ENCODE peak calls at places on chromosome 7, in four cellular contexts. One of them, this sample, is unnamed.

GRCh38 chr7:78437118-78437517 is 638.5 kb downstream of the PHTF2 start:
- DNase-seq in HepG2: peak
- DNase-seq in H1: no peak
- DNase-seq in K562: no peak
- DNase-seq in this sample: no peak

GRCh38 chr7:155995183-155995612 is 182.9 kb upstream of the SHH start:
- DNase-seq in K562: no peak
- DNase-seq in H1: no peak
- DNase-seq in HepG2: no peak
- DNase-seq in this sample: no peak

GRCh38 chr7:30984359-30985107 is 20.8 kb downstream of the GHRHR start:
- DNase-seq in H1: peak
- DNase-seq in HepG2: no peak
- DNase-seq in K562: no peak
- DNase-seq in this sample: no peak

GRCh38 chr7:130387306-130387627 is 7.0 kb downstream of the CPA1 start:
- DNase-seq in K562: no peak
- DNase-seq in HepG2: no peak
- DNase-seq in H1: no peak
- DNase-seq in this sample: no peak

GRCh38 chr7:30144659-30145321 is 10.0 kb downstream of the MTURN start:
- DNase-seq in H1: no peak
- DNase-seq in K562: no peak
- DNase-seq in HepG2: no peak
- DNase-seq in this sample: no peak

GRCh38 chr7:92035576-92035975 is 94.9 kb downstream of the AKAP9 start:
- DNase-seq in K562: no peak
- DNase-seq in HepG2: no peak
- DNase-seq in H1: no peak
- DNase-seq in this sample: no peak

GRCh38 chr7:42315096-42315495 is 78.1 kb upstream of the GLI3 start:
- DNase-seq in HepG2: no peak
- DNase-seq in H1: no peak
- DNase-seq in K562: no peak
- DNase-seq in this sample: no peak

GRCh38 chr7:94348142-94348541 is 46.6 kb upstream of the COL1A2 start:
- DNase-seq in HepG2: no peak
- DNase-seq in K562: no peak
- DNase-seq in H1: no peak
- DNase-seq in this sample: no peak

GRCh38 chr7:94239661-94240234 is 154.9 kb upstream of the COL1A2 start:
- DNase-seq in K562: no peak
- DNase-seq in HepG2: no peak
- DNase-seq in H1: no peak
- DNase-seq in this sample: no peak

GRCh38 chr7:151012031-151012692 is 12.1 kb downstream of the ATG9B start:
- DNase-seq in K562: no peak
- DNase-seq in H1: no peak
- DNase-seq in HepG2: peak
- DNase-seq in this sample: no peak

GRCh38 chr7:8290645-8291308 is 28.8 kb upstream of the ICA1 start:
- DNase-seq in HepG2: no peak
- DNase-seq in H1: no peak
- DNase-seq in K562: no peak
- DNase-seq in this sample: no peak

GRCh38 chr7:151796871-151797270 is 80.0 kb downstream of the PRKAG2 start:
- DNase-seq in HepG2: no peak
- DNase-seq in K562: no peak
- DNase-seq in H1: no peak
- DNase-seq in this sample: no peak

GRCh38 chr7:124459101-124460052 is 306.2 kb downstream of the GPR37 start:
- DNase-seq in K562: no peak
- DNase-seq in H1: no peak
- DNase-seq in HepG2: peak
- DNase-seq in this sample: peak

GRCh38 chr7:132117181-132117580 is 459.1 kb downstream of the PLXNA4 start:
- DNase-seq in HepG2: no peak
- DNase-seq in K562: no peak
- DNase-seq in H1: no peak
- DNase-seq in this sample: peak

GRCh38 chr7:43462836-43463235 is 120.1 kb upstream of the STK17A start:
- DNase-seq in HepG2: no peak
- DNase-seq in H1: no peak
- DNase-seq in K562: no peak
- DNase-seq in this sample: no peak

GRCh38 chr7:130350945-130351663 is 6.5 kb downstream of the CPA5 start:
- DNase-seq in HepG2: peak
- DNase-seq in K562: no peak
- DNase-seq in H1: no peak
- DNase-seq in this sample: no peak

GRCh38 chr7:157581740-157582139 is 244.9 kb downstream of the DNAJB6 start:
- DNase-seq in K562: no peak
- DNase-seq in H1: no peak
- DNase-seq in HepG2: no peak
- DNase-seq in this sample: no peak

GRCh38 chr7:44580945-44581344 is 1.1 kb downstream of the TMED4 start:
- DNase-seq in H1: no peak
- DNase-seq in HepG2: no peak
- DNase-seq in K562: no peak
- DNase-seq in this sample: no peak

GRCh38 chr7:14854471-14854870 is 48.1 kb downstream of the DGKB start:
- DNase-seq in K562: no peak
- DNase-seq in H1: no peak
- DNase-seq in HepG2: no peak
- DNase-seq in this sample: no peak

GRCh38 chr7:14851610-14852009 is 50.9 kb downstream of the DGKB start:
- DNase-seq in H1: no peak
- DNase-seq in K562: no peak
- DNase-seq in HepG2: no peak
- DNase-seq in this sample: no peak

GRCh38 chr7:14858410-14858809 is 44.1 kb downstream of the DGKB start:
- DNase-seq in HepG2: no peak
- DNase-seq in K562: no peak
- DNase-seq in H1: no peak
- DNase-seq in this sample: no peak

GRCh38 chr7:14858866-14859265 is 43.7 kb downstream of the DGKB start:
- DNase-seq in K562: no peak
- DNase-seq in HepG2: no peak
- DNase-seq in H1: no peak
- DNase-seq in this sample: no peak

GRCh38 chr7:14855033-14855794 is 47.3 kb downstream of the DGKB start:
- DNase-seq in HepG2: no peak
- DNase-seq in K562: no peak
- DNase-seq in H1: no peak
- DNase-seq in this sample: no peak
- TF ChIP-seq RFX5 in HepG2: no peak
- TF ChIP-seq RFX5 in K562: no peak
- TF ChIP-seq RFX5 in H1: no peak
- TF ChIP-seq RFX5 in this sample: no peak

GRCh38 chr7:3859436-3859835 is 558.4 kb downstream of the SDK1 start:
- DNase-seq in K562: no peak
- DNase-seq in HepG2: no peak
- DNase-seq in H1: no peak
- DNase-seq in this sample: no peak

GRCh38 chr7:3866279-3866678 is 565.2 kb downstream of the SDK1 start:
- DNase-seq in K562: no peak
- DNase-seq in HepG2: peak
- DNase-seq in H1: no peak
- DNase-seq in this sample: no peak

GRCh38 chr7:3861371-3861770 is 560.3 kb downstream of the SDK1 start:
- DNase-seq in K562: no peak
- DNase-seq in HepG2: no peak
- DNase-seq in H1: no peak
- DNase-seq in this sample: no peak

GRCh38 chr7:3862774-3863173 is 561.7 kb downstream of the SDK1 start:
- DNase-seq in K562: no peak
- DNase-seq in H1: no peak
- DNase-seq in HepG2: no peak
- DNase-seq in this sample: no peak

GRCh38 chr7:3861941-3862340 is 560.9 kb downstream of the SDK1 start:
- DNase-seq in HepG2: no peak
- DNase-seq in H1: no peak
- DNase-seq in K562: no peak
- DNase-seq in this sample: no peak
- TF ChIP-seq RNF2 in HepG2: no peak
- TF ChIP-seq RNF2 in H1: no peak
- TF ChIP-seq RNF2 in K562: no peak
- TF ChIP-seq RNF2 in this sample: no peak

GRCh38 chr7:90817846-90818245 is 221.7 kb downstream of the CDK14 start:
- DNase-seq in H1: no peak
- DNase-seq in K562: no peak
- DNase-seq in HepG2: no peak
- DNase-seq in this sample: no peak
- TF ChIP-seq RFX5 in H1: no peak
- TF ChIP-seq RFX5 in K562: no peak
- TF ChIP-seq RFX5 in HepG2: no peak
- TF ChIP-seq RFX5 in this sample: no peak

GRCh38 chr7:25911738-25912607 is 240.0 kb upstream of the NFE2L3 start:
- DNase-seq in H1: no peak
- DNase-seq in K562: no peak
- DNase-seq in HepG2: no peak
- DNase-seq in this sample: no peak
- TF ChIP-seq RNF2 in H1: no peak
- TF ChIP-seq RNF2 in K562: no peak
- TF ChIP-seq RNF2 in HepG2: no peak
- TF ChIP-seq RNF2 in this sample: no peak

GRCh38 chr7:34452363-34452762 is 205.7 kb upstream of the NPSR1 start:
- DNase-seq in K562: no peak
- DNase-seq in HepG2: no peak
- DNase-seq in H1: no peak
- DNase-seq in this sample: no peak

GRCh38 chr7:34451923-34452322 is 206.1 kb upstream of the NPSR1 start:
- DNase-seq in K562: no peak
- DNase-seq in H1: no peak
- DNase-seq in HepG2: no peak
- DNase-seq in this sample: no peak

GRCh38 chr7:34453150-34453549 is 204.9 kb upstream of the NPSR1 start:
- DNase-seq in HepG2: no peak
- DNase-seq in H1: no peak
- DNase-seq in K562: no peak
- DNase-seq in this sample: no peak

GRCh38 chr7:34457329-34457728 is 200.7 kb upstream of the NPSR1 start:
- DNase-seq in K562: no peak
- DNase-seq in HepG2: no peak
- DNase-seq in H1: peak
- DNase-seq in this sample: no peak

DNA sequence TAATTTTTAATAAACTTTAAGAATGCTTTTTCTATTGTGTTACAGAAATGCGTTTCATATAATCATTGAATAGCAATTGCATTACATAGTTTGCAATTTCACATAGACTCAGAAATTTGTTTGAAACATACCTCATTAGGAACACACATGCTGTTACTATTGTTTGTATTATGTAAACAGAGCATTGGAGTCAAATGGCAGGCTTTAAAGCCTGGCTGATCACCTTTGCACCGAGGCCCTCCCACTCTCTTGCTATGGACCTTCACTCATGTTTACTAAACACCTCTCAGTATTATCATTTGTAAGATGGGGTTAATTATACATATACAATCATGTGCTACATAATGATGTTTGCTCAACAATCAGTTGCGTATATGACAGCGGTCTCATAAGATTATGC is 203.6 kb upstream of the NPSR1 start:
- DNase-seq in K562: no peak
- DNase-seq in HepG2: peak
- DNase-seq in H1: no peak
- DNase-seq in this sample: no peak
- TF ChIP-seq RFX5 in K562: no peak
- TF ChIP-seq RFX5 in HepG2: no peak
- TF ChIP-seq RFX5 in H1: no peak
- TF ChIP-seq RFX5 in this sample: no peak

DNA sequence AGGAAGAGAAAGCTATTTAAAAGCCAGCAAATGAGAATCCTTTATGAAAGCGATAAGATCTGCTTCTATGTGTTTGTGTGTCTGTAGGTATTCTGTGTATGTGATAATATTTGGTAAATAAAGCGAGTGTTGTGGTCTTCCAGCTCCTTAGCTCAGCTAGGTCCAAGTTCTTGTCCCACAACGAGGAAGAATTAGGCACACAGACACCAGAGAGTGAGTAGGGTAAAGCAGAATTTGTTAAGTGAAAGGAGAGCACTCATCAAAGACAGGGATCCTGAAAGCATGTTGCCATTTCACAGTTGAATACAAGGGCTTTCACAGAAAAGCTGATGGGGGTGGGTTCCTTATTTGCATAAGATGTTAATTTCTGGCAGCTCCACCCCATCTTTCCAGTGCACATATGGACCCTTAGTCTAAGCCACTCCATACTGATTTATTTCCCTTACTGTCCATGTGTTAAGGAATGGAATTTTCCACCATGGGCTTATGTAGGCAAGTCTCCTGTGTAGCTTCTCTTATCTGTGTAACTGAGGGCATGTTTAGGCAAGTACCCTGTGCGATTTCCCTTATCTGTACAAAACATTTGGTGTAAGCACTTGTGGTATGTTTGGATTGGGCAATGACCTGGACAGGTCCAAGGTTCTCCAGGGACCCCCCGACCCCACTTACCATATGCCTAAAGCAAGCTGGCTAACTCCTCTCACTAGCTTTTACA is 165.9 kb upstream of the VIPR2 start:
- DNase-seq in H1: no peak
- DNase-seq in K562: peak
- DNase-seq in HepG2: peak
- DNase-seq in this sample: no peak
- TF ChIP-seq RNF2 in H1: no peak
- TF ChIP-seq RNF2 in K562: no peak
- TF ChIP-seq RNF2 in HepG2: no peak
- TF ChIP-seq RNF2 in this sample: no peak

GRCh38 chr7:28672397-28672797 is 260.1 kb downstream of the CREB5 start:
- DNase-seq in K562: no peak
- DNase-seq in HepG2: no peak
- DNase-seq in H1: no peak
- DNase-seq in this sample: no peak
- TF ChIP-seq RFX5 in K562: no peak
- TF ChIP-seq RFX5 in HepG2: no peak
- TF ChIP-seq RFX5 in H1: no peak
- TF ChIP-seq RFX5 in this sample: no peak

GRCh38 chr7:102169651-102170416 is 116.8 kb upstream of the SH2B2 start:
- DNase-seq in H1: no peak
- DNase-seq in HepG2: no peak
- DNase-seq in K562: no peak
- DNase-seq in this sample: no peak
- TF ChIP-seq RNF2 in H1: no peak
- TF ChIP-seq RNF2 in HepG2: no peak
- TF ChIP-seq RNF2 in K562: no peak
- TF ChIP-seq RNF2 in this sample: no peak

GRCh38 chr7:598899-599298 is 79.3 kb upstream of the PDGFA start:
- DNase-seq in HepG2: no peak
- DNase-seq in K562: no peak
- DNase-seq in H1: no peak
- DNase-seq in this sample: no peak
- TF ChIP-seq RFX5 in HepG2: no peak
- TF ChIP-seq RFX5 in K562: no peak
- TF ChIP-seq RFX5 in H1: no peak
- TF ChIP-seq RFX5 in this sample: no peak

This sample was measured in A549.